ENCODE peak calls at places on chromosomes 12 and 14, in four cellular contexts. Y is GM12878, W is transverse colon, F is adrenal gland. J is an unnamed sample.

GRCh38 chr14:56273151-56273550 is 154.9 kb downstream of the PELI2 start:
- DNase-seq in Y (no peak), W (no peak), F (peak), J (no peak)

GRCh38 chr14:99727096-99727870 is 43.2 kb downstream of the CYP46A1 start:
- DNase-seq in Y (no peak), W (no peak), F (no peak), J (no peak)

GRCh38 chr14:75217508-75218206 is 41.2 kb upstream of the TMED10 start:
- DNase-seq in Y (no peak), W (no peak), F (no peak), J (no peak)

GRCh38 chr12:115297445-115297844 is 613.5 kb upstream of the TBX3 start:
- DNase-seq in Y (no peak), W (no peak), F (no peak), J (no peak)

GRCh38 chr12:90304231-90304630 is 595.6 kb upstream of the ATP2B1 start:
- DNase-seq in Y (no peak), W (no peak), F (no peak), J (no peak)

GRCh38 chr14:66638688-66639087 is 130.7 kb downstream of the GPHN start:
- DNase-seq in Y (no peak), W (no peak), F (no peak), J (no peak)

GRCh38 chr12:41345071-41345470 is 157.0 kb downstream of the PDZRN4 start:
- DNase-seq in Y (no peak), W (no peak), F (no peak), J (no peak)

GRCh38 chr14:103186241-103186835 is 63.1 kb downstream of the TNFAIP2 start:
- DNase-seq in Y (no peak), W (no peak), F (no peak), J (peak)

GRCh38 chr12:79690606-79691298 is at the start of gene PAWR:
- DNase-seq in Y (no peak), W (peak), F (peak), J (peak)

GRCh38 chr12:130356222-130356621 is 18.5 kb downstream of the PIWIL1 start:
- DNase-seq in Y (no peak), W (no peak), F (no peak), J (no peak)

GRCh38 chr12:85843606-85844325 is 7.6 kb upstream of the RASSF9 start:
- DNase-seq in Y (no peak), W (no peak), F (no peak), J (no peak)

GRCh38 chr12:55729592-55730446 is 1.0 kb upstream of the CD63 start:
- DNase-seq in Y (no peak), W (peak), F (peak), J (peak)

GRCh38 chr14:77195766-77196165 is 14.2 kb downstream of the TMEM63C start:
- DNase-seq in Y (no peak), W (no peak), F (no peak), J (no peak)

GRCh38 chr12:20268121-20268732 is 100.1 kb upstream of the PDE3A start:
- DNase-seq in Y (no peak), W (no peak), F (no peak), J (no peak)

GRCh38 chr12:77116277-77116676 is 50.9 kb upstream of the E2F7 start:
- DNase-seq in Y (no peak), W (no peak), F (no peak), J (no peak)

GRCh38 chr12:15728118-15728598 is 61.0 kb downstream of the EPS8 start:
- DNase-seq in Y (no peak), W (no peak), F (no peak), J (no peak)

GRCh38 chr14:103329421-103330347 is 4.4 kb upstream of the EIF5 start:
- DNase-seq in Y (no peak), W (peak), F (peak), J (no peak)

GRCh38 chr14:52068741-52069616 is at the start of gene NID2:
- DNase-seq in Y (no peak), W (peak), F (peak), J (peak)

GRCh38 chr12:6826125-6826733 is 2.0 kb upstream of the P3H3 start:
- DNase-seq in Y (no peak), W (no peak), F (no peak), J (no peak)

GRCh38 chr14:100979780-100980179 is 76.3 kb upstream of the RTL1 start:
- DNase-seq in Y (no peak), W (no peak), F (no peak), J (no peak)

GRCh38 chr12:14454098-14454907 is 88.8 kb downstream of the ATF7IP start:
- DNase-seq in Y (peak), W (no peak), F (no peak), J (no peak)

GRCh38 chr14:78074546-78074945 is 95.6 kb upstream of the NRXN3 start:
- DNase-seq in Y (no peak), W (no peak), F (no peak), J (no peak)

GRCh38 chr14:87283547-87283946 is 709.4 kb downstream of the GALC start:
- DNase-seq in Y (no peak), W (no peak), F (no peak), J (no peak)

GRCh38 chr12:57621497-57622292 is 10.5 kb downstream of the ARHGEF25 start:
- DNase-seq in Y (no peak), W (peak), F (peak), J (peak)

GRCh38 chr12:107359382-107359781 is 266.0 kb upstream of the CRY1 start:
- DNase-seq in Y (no peak), W (no peak), F (no peak), J (no peak)

GRCh38 chr12:78963439-78964222 is 99.1 kb downstream of the SYT1 start:
- DNase-seq in Y (no peak), W (no peak), F (no peak), J (no peak)

GRCh38 chr12:79569679-79570078 is 121.1 kb downstream of the PAWR start:
- DNase-seq in Y (no peak), W (no peak), F (no peak), J (no peak)

GRCh38 chr12:27191531-27191930 is 52.6 kb upstream of the STK38L start:
- DNase-seq in Y (no peak), W (no peak), F (no peak), J (no peak)

GRCh38 chr12:6211421-6211869 is 11.2 kb downstream of the CD9 start:
- DNase-seq in Y (no peak), W (no peak), F (no peak), J (no peak)

GRCh38 chr14:81138429-81138828 is 82.3 kb downstream of the GTF2A1 start:
- DNase-seq in Y (no peak), W (no peak), F (no peak), J (no peak)

GRCh38 chr14:98931911-98932310 is 340.1 kb downstream of the BCL11B start:
- DNase-seq in Y (no peak), W (peak), F (no peak), J (no peak)

GRCh38 chr14:76832503-76832988 is 6.3 kb downstream of the LRRC74A start:
- DNase-seq in Y (no peak), W (no peak), F (no peak), J (no peak)

GRCh38 chr12:20463920-20464524 is 95.7 kb downstream of the PDE3A start:
- DNase-seq in Y (no peak), W (no peak), F (no peak), J (no peak)

GRCh38 chr14:77032483-77032853 is 4.0 kb upstream of the IRF2BPL start:
- DNase-seq in Y (no peak), W (no peak), F (no peak), J (no peak)

GRCh38 chr14:53055003-53055402 is 98.1 kb downstream of the DDHD1 start:
- DNase-seq in Y (peak), W (no peak), F (no peak), J (no peak)

GRCh38 chr12:49121047-49121696 is 10.0 kb downstream of the TUBA1B start:
- DNase-seq in Y (no peak), W (peak), F (peak), J (no peak)

DNA sequence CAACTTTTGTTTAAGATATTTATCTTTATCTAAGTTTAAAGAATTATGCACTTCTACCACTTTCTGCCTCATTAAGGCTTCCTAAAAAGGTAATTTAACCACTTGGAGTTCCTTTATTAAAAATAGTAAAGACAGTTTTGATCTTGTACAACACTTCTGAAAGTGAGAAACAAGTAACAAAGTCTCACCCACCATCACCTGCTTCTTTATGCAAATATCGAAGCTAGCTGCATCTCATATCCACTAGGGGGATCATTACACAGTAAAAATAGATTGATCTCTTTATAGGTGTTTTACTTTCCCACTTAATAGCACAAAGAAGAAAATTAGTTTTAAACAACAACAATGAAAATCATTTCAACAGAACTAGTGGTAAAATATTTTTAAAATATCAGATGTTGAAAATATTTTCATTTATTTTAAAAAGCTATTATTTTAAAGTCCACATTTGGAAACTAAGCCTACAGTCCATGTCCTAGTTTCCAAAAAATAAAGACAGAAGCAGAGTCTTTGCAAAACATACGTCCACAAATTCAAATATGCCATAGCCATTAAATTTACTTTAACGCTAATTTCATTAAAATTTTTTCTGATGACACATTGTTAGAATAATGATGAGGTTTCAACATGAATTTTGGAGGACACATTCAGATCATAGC is 160.0 kb upstream of the SOX5 start:
- DNase-seq in Y (peak), W (no peak), F (no peak), J (no peak)
- TF ChIP-seq CTCF in Y (peak), W (peak), F (peak), J (peak)

GRCh38 chr14:28785096-28785952 is 18.7 kb downstream of the FOXG1 start:
- DNase-seq in Y (no peak), W (no peak), F (no peak), J (no peak)
- TF ChIP-seq POLR2A in Y (no peak), W (no peak), F (no peak), J (no peak)

GRCh38 chr14:21941885-21942284 is 268.3 kb upstream of the OR4E1 start:
- DNase-seq in Y (no peak), W (no peak), F (no peak), J (no peak)

DNA sequence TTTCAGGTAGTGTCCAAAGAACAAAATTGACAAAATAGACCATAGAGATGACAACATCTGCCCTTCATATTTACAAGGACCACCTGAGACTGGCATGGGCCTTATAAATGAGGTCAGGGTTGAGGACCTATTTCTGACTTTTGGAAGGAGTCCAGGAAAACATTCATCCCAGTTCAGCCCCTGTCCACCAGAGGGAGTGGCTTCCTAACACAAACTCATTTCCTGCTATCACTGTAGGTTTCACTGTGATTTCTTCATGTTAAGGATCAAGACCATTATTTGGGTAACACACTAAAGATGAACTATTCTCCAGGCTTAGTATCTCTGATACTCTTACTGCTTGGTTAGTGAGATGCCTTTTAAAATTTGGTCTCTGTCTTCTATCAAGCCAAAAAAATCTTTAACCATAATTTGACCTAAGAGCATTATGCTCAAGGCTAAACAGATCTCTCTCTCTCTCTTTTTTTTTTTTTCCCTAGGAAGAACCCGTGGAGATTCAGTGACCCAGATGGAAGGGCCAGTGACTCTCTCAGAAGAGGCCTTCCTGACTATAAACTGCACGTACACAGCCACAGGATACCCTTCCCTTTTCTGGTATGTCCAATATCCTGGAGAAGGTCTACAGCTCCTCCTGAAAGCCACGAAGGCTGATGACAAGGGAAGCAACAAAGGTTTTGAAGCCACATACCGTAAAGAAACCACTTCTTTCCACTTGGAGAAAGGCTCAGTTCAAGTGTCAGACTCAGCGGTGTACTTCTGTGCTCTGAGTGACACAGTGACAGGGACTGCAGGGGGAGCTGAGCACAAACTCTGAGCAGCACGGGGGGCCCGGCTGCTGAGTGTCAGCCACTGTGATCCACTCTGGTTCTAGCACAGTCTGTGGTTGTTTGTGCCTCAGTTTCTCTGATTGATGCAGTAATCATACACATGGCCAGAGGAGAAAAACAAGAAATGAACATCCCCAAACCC is 267.6 kb upstream of the OR4E1 start:
- DNase-seq in Y (no peak), W (no peak), F (no peak), J (no peak)
- TF ChIP-seq CTCF in Y (peak), W (peak), F (no peak), J (no peak)

GRCh38 chr14:61388173-61388975 is 67.0 kb downstream of the PRKCH start:
- DNase-seq in Y (peak), W (no peak), F (no peak), J (no peak)
- TF ChIP-seq POLR2A in Y (peak), W (no peak), F (no peak), J (no peak)

GRCh38 chr14:104843442-104844305 is 21.4 kb upstream of the CEP170B start:
- DNase-seq in Y (no peak), W (no peak), F (no peak), J (peak)

GRCh38 chr14:104845033-104845666 is 19.9 kb upstream of the CEP170B start:
- DNase-seq in Y (no peak), W (no peak), F (no peak), J (peak)

GRCh38 chr14:104845834-104846441 is 19.1 kb upstream of the CEP170B start:
- DNase-seq in Y (no peak), W (no peak), F (no peak), J (no peak)

GRCh38 chr14:104843006-104843405 is 22.1 kb upstream of the CEP170B start:
- DNase-seq in Y (no peak), W (no peak), F (no peak), J (peak)

GRCh38 chr14:104844306-104845032 is 20.6 kb upstream of the CEP170B start:
- DNase-seq in Y (no peak), W (no peak), F (no peak), J (no peak)
- TF ChIP-seq CTCF in Y (no peak), W (no peak), F (no peak), J (no peak)

GRCh38 chr12:80939231-80939950 is 1.7 kb upstream of the LIN7A start:
- DNase-seq in Y (no peak), W (no peak), F (no peak), J (no peak)
- TF ChIP-seq POLR2A in Y (no peak), W (no peak), F (no peak), J (no peak)

GRCh38 chr14:63204407-63205280 is at the start of gene RHOJ:
- DNase-seq in Y (no peak), W (peak), F (no peak), J (peak)
- TF ChIP-seq CTCF in Y (no peak), W (no peak), F (no peak), J (no peak)

J was measured in uterus.